ENCODE peak calls at places on chromosomes 5 and 9, in five cellular contexts. N is left ventricle myocardium inferior, R is body of pancreas, C is activated B cell treated with CpG ODN at 0.5 μM for 24 hours, A is mammary epithelial cell. P is an unnamed sample.

GRCh38 chr5:67206381-67207328 is 10.1 kb upstream of the CD180 start:
- DNase-seq in A (peak), C (peak), R (no peak), N (no peak), P (no peak)

GRCh38 chr5:42321800-42322199 is 101.4 kb upstream of the GHR start:
- DNase-seq in C (no peak), N (no peak), R (no peak), A (no peak), P (no peak)

GRCh38 chr5:53326420-53327153 is 153.8 kb upstream of the FST start:
- DNase-seq in N (no peak), C (no peak), A (no peak), R (no peak), P (no peak)

GRCh38 chr9:100555471-100555870 is 22.4 kb upstream of the CAVIN4 start:
- DNase-seq in C (no peak), A (no peak), R (no peak), N (no peak), P (no peak)

GRCh38 chr5:68376931-68377330 is 161.4 kb downstream of the PIK3R1 start:
- DNase-seq in N (no peak), R (no peak), C (no peak), A (peak), P (no peak)

GRCh38 chr9:93261735-93262523 is 78.0 kb downstream of the WNK2 start:
- DNase-seq in C (no peak), N (no peak), R (peak), A (no peak), P (no peak)

GRCh38 chr5:10756539-10756938 is 4.5 kb downstream of the DAP start:
- DNase-seq in N (no peak), R (no peak), A (no peak), C (no peak), P (no peak)

GRCh38 chr5:143401253-143401845 is 2.1 kb downstream of the NR3C1 start:
- DNase-seq in R (no peak), C (no peak), A (peak), N (no peak), P (no peak)

GRCh38 chr5:79954620-79955019 is 36.4 kb downstream of the MTX3 start:
- DNase-seq in C (no peak), R (no peak), A (no peak), N (no peak), P (no peak)

GRCh38 chr9:27701664-27702063 is 128.4 kb upstream of the C9orf72 start:
- DNase-seq in R (no peak), A (no peak), C (no peak), N (peak), P (no peak)

GRCh38 chr5:32543291-32543690 is 42.1 kb upstream of the SUB1 start:
- DNase-seq in R (no peak), N (no peak), C (no peak), A (no peak), P (no peak)

GRCh38 chr5:79561525-79561893 is 47.6 kb upstream of the HOMER1 start:
- DNase-seq in C (no peak), A (no peak), R (no peak), N (no peak), P (no peak)

GRCh38 chr9:70411141-70411929 is 3.1 kb downstream of the KLF9 start:
- DNase-seq in C (no peak), A (peak), N (peak), R (peak), P (no peak)

GRCh38 chr5:127864511-127864910 is 161.3 kb downstream of the CCDC192 start:
- DNase-seq in R (no peak), A (peak), C (no peak), N (no peak), P (no peak)

GRCh38 chr9:73684601-73685000 is 532.9 kb downstream of the ANXA1 start:
- DNase-seq in C (no peak), R (no peak), N (no peak), A (peak), P (no peak)

GRCh38 chr5:72510610-72511121 is 3.5 kb upstream of the ZNF366 start:
- DNase-seq in A (no peak), C (no peak), R (no peak), N (no peak), P (no peak)

GRCh38 chr5:159630545-159630944 is 285.7 kb upstream of the ADRA1B start:
- DNase-seq in N (no peak), C (no peak), A (no peak), R (no peak), P (no peak)

GRCh38 chr5:4182144-4182543 is 586.5 kb downstream of the IRX1 start:
- DNase-seq in A (no peak), N (no peak), C (no peak), R (no peak), P (no peak)

GRCh38 chr5:155098433-155098832 is 84.9 kb downstream of the KIF4B start:
- DNase-seq in A (no peak), R (no peak), C (no peak), N (no peak), P (no peak)

GRCh38 chr5:130692766-130693165 is 472.3 kb downstream of the HINT1 start:
- DNase-seq in C (no peak), N (no peak), R (no peak), A (no peak), P (no peak)

GRCh38 chr9:136621019-136621733 is 41.5 kb upstream of the EGFL7 start:
- DNase-seq in A (peak), C (no peak), R (no peak), N (peak), P (no peak)

GRCh38 chr9:18985464-18985951 is 47.5 kb downstream of the SAXO1 start:
- DNase-seq in A (no peak), C (no peak), R (no peak), N (no peak), P (no peak)

GRCh38 chr5:128538249-128539037 is 398 bp upstream of the FBN2 start:
- DNase-seq in N (peak), C (no peak), R (peak), A (peak), P (no peak)

GRCh38 chr5:21152611-21153010 is 1164.6 kb upstream of the CDH18 start:
- DNase-seq in A (peak), N (no peak), C (no peak), R (no peak), P (no peak)

GRCh38 chr5:30607301-30607700 is 586.2 kb upstream of the CDH6 start:
- DNase-seq in N (no peak), A (no peak), C (no peak), R (no peak), P (no peak)

GRCh38 chr9:20925256-20926046 is 106.0 kb downstream of the HACD4 start:
- DNase-seq in C (no peak), A (no peak), N (no peak), R (no peak), P (no peak)

GRCh38 chr5:1050449-1051365 is 42.1 kb downstream of the NKD2 start:
- DNase-seq in R (no peak), C (no peak), A (no peak), N (peak), P (no peak)

GRCh38 chr9:34463098-34463900 is 4.7 kb downstream of the DNAI1 start:
- DNase-seq in N (no peak), C (no peak), R (no peak), A (peak), P (no peak)

GRCh38 chr5:158716668-158717067 is 383.0 kb downstream of the EBF1 start:
- DNase-seq in N (no peak), A (no peak), R (no peak), C (no peak), P (no peak)

GRCh38 chr5:6472792-6473191 is 24.1 kb downstream of the UBE2QL1 start:
- DNase-seq in A (no peak), R (peak), C (no peak), N (no peak), P (no peak)

GRCh38 chr5:146860213-146860891 is 18.2 kb downstream of the PPP2R2B start:
- DNase-seq in R (no peak), C (no peak), N (no peak), A (no peak), P (no peak)

GRCh38 chr5:107011530-107012115 is 659.1 kb downstream of the EFNA5 start:
- DNase-seq in A (no peak), R (no peak), C (no peak), N (no peak), P (no peak)

GRCh38 chr9:133437753-133438531 is 15.8 kb downstream of the ADAMTS13 start:
- DNase-seq in R (no peak), N (no peak), C (no peak), A (no peak), P (no peak)

GRCh38 chr5:133957080-133957479 is 11.3 kb downstream of the C5orf15 start:
- DNase-seq in N (no peak), R (no peak), A (no peak), C (no peak), P (no peak)

DNA sequence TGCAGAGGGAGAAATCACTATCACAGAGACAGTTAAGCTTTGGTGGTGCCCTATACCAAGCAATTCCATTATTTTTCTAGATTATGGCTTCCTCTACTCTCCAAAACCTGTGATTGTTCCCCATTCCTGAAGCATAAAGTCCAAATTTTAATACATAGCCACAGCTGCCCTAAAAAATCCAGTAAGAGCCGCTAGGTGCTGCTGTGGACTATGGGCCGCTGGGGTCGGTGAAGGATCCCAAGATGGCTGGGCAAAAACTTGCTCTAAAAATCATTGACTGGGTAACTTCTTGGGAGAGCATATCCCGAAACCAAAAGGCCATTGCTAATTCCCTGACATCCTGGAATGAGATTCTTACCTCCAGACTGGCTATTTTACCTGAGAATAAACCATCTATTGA is 245.3 kb downstream of the NFIB start:
- DNase-seq in A (no peak), N (no peak), R (no peak), C (no peak), P (no peak)
- TF ChIP-seq CTCF in A (no peak), N (no peak), R (no peak), C (no peak), P (no peak)

GRCh38 chr5:94812232-94812631 is 193.8 kb downstream of the SLF1 start:
- DNase-seq in A (no peak), N (no peak), C (no peak), R (no peak), P (no peak)

GRCh38 chr5:94810281-94810680 is 191.8 kb downstream of the SLF1 start:
- DNase-seq in R (no peak), A (no peak), C (no peak), N (no peak), P (no peak)

GRCh38 chr5:94811341-94811740 is 192.9 kb downstream of the SLF1 start:
- DNase-seq in C (no peak), A (no peak), N (no peak), R (no peak), P (no peak)

GRCh38 chr5:94807985-94808384 is 189.5 kb downstream of the SLF1 start:
- DNase-seq in A (no peak), N (no peak), C (no peak), R (no peak), P (no peak)

GRCh38 chr5:94808497-94808896 is 190.0 kb downstream of the SLF1 start:
- DNase-seq in C (no peak), R (no peak), A (no peak), N (no peak), P (no peak)
- TF ChIP-seq CTCF in C (no peak), R (no peak), A (no peak), N (no peak), P (no peak)

GRCh38 chr5:112691758-112692157 is 45.9 kb upstream of the APC start:
- DNase-seq in C (no peak), A (peak), N (no peak), R (peak), P (no peak)
- TF ChIP-seq CTCF in C (no peak), A (no peak), N (peak), R (peak), P (peak)

GRCh38 chr5:137605377-137605776 is 106.3 kb upstream of the SPOCK1 start:
- DNase-seq in R (no peak), C (no peak), A (peak), N (no peak), P (no peak)
- TF ChIP-seq CTCF in R (no peak), C (no peak), A (peak), N (peak), P (peak)